ENCODE peak calls at places on chromosomes 3 and 15, in seven cellular contexts. O is upper lobe of right lung, E is esophagus muscularis mucosa, B is uterus, L is astrocyte of the spinal cord, C is stomach, K is fibroblast of lung. A is an unnamed sample.

GRCh38 chr3:56754753-56755365 is 46.9 kb downstream of the ARHGEF3 start:
- DNase-seq in C (no peak), E (no peak), L (no peak), K (no peak), O (peak), B (no peak), A (no peak)

GRCh38 chr15:62742409-62743171 is 300.0 kb upstream of the TPM1 start:
- DNase-seq in L (peak), O (no peak), K (peak), B (peak), E (peak), C (peak), A (peak)

GRCh38 chr3:27575509-27575908 is 91.3 kb upstream of the SLC4A7 start:
- DNase-seq in E (no peak), O (no peak), K (no peak), L (no peak), C (no peak), B (no peak), A (no peak)

GRCh38 chr3:149581248-149581647 is 76.6 kb downstream of the WWTR1 start:
- DNase-seq in B (no peak), E (no peak), C (no peak), K (peak), O (no peak), L (peak), A (no peak)

GRCh38 chr3:32757618-32758374 is 60.0 kb upstream of the TRIM71 start:
- DNase-seq in L (no peak), K (no peak), C (no peak), B (no peak), E (no peak), O (no peak), A (no peak)

GRCh38 chr15:71660501-71660900 is 149.9 kb upstream of the NR2E3 start:
- DNase-seq in B (no peak), E (peak), C (no peak), K (no peak), L (no peak), O (no peak), A (no peak)

GRCh38 chr3:11224870-11225251 is 47.3 kb upstream of the ATG7 start:
- DNase-seq in L (no peak), C (no peak), O (no peak), E (no peak), K (no peak), B (no peak), A (no peak)

GRCh38 chr3:23966308-23966707 is 21.2 kb downstream of the NR1D2 start:
- DNase-seq in E (no peak), K (peak), B (no peak), O (no peak), L (peak), C (no peak), A (peak)

GRCh38 chr3:15325228-15325627 is 7.2 kb downstream of the SH3BP5 start:
- DNase-seq in C (no peak), L (peak), O (no peak), K (peak), B (peak), E (no peak), A (no peak)

GRCh38 chr3:17195856-17196604 is 311.3 kb downstream of the PLCL2 start:
- DNase-seq in K (peak), B (no peak), L (peak), O (no peak), E (no peak), C (no peak), A (peak)
- TF ChIP-seq CTCF in K (peak), B (no peak), L (peak), O (peak), E (no peak), C (no peak), A (no peak)

GRCh38 chr3:165343185-165343584 is 147.0 kb upstream of the SLITRK3 start:
- DNase-seq in E (no peak), B (no peak), K (no peak), C (no peak), O (no peak), L (no peak), A (no peak)

DNA sequence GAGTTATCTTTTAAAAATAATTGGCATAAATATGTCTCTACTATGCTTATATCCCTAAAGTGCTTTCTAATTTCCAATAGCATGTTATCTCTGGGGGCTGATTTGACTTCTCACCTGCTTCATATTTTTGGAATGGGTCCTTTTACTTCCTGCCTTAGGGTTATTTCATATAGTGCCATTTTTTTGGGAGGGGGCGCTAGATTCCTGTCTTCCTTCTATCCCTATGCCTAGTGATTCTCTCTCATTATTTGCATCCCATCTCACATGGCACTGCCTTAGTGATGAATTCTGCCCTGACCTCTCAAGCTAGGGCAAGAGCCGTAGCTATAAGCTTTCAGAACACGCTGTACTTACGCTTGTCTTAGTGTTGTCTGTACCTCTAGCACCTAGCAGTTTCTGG is 150.3 kb upstream of the SLITRK3 start:
- DNase-seq in B (no peak), E (no peak), L (no peak), O (no peak), C (no peak), K (no peak), A (no peak)
- TF ChIP-seq CTCF in B (no peak), E (no peak), L (no peak), O (no peak), C (no peak), K (no peak), A (no peak)

DNA sequence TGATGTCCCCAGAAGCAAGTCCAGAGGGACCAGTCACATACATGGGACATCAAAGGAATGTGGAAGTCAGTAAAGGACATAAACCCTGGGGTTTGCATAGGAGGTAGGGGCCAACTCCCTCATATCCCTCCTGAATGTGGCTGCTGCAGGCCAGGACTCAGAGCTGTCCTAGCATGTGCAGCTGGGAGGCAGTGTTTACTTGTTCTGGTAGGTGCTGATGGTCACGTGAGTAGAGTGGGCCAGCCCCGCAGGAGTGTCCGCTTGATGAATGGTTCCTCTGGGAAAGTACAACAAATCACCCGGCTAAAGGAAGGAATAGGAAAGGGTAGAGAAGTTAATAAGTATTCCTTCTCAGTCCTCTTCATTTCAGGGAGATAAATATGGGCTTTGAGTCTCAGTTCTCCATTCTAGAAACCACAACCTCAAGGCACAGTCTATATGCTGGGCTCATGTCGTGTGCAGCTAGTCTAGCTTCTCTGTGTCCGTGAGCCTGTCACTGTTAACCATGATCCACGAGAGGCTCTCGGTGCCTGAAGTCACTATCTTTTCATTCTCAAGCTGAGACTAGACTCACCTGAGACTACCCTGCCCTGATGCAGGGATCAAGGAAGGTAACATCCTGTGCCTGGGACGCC is 17.9 kb downstream of the RIOX2 start:
- DNase-seq in C (no peak), K (no peak), E (no peak), L (no peak), O (no peak), B (no peak), A (no peak)
- TF ChIP-seq CTCF in C (no peak), K (no peak), E (no peak), L (no peak), O (no peak), B (no peak), A (no peak)

GRCh38 chr15:90817117-90818057 is 51.0 kb upstream of the FURIN start:
- DNase-seq in E (no peak), O (no peak), K (no peak), B (no peak), L (no peak), C (peak), A (no peak)

GRCh38 chr15:90818251-90819210 is 49.9 kb upstream of the FURIN start:
- DNase-seq in E (no peak), C (peak), B (no peak), O (peak), L (no peak), K (no peak), A (no peak)

GRCh38 chr15:90819850-90820249 is 48.5 kb upstream of the FURIN start:
- DNase-seq in L (no peak), B (no peak), K (no peak), C (no peak), E (no peak), O (no peak), A (no peak)

GRCh38 chr15:90820481-90820880 is 47.9 kb upstream of the FURIN start:
- DNase-seq in K (no peak), L (no peak), E (no peak), B (no peak), O (no peak), C (no peak), A (no peak)

DNA sequence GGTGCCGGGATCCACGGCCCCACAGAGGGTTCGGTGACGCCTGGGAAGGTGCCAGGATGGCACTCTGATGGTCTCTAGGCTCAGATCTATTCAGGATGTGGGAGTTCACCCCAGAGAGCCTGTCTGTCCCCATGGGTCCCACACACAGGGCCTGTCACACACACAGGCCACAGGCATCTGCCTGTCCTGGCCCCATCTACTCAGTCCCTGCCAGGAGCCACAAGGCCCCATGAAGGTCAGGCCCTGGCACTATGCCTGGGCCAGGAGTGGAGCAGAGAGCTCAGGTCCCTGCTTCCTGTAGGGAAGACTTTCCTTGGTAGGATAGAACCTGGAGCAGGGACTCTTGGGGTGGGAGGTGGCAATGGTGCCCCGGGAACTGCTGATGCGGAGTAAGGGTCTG is 49.0 kb upstream of the FURIN start:
- DNase-seq in L (no peak), O (no peak), E (no peak), C (peak), K (no peak), B (no peak), A (no peak)
- TF ChIP-seq CTCF in L (no peak), O (no peak), E (no peak), C (no peak), K (no peak), B (no peak), A (no peak)

DNA sequence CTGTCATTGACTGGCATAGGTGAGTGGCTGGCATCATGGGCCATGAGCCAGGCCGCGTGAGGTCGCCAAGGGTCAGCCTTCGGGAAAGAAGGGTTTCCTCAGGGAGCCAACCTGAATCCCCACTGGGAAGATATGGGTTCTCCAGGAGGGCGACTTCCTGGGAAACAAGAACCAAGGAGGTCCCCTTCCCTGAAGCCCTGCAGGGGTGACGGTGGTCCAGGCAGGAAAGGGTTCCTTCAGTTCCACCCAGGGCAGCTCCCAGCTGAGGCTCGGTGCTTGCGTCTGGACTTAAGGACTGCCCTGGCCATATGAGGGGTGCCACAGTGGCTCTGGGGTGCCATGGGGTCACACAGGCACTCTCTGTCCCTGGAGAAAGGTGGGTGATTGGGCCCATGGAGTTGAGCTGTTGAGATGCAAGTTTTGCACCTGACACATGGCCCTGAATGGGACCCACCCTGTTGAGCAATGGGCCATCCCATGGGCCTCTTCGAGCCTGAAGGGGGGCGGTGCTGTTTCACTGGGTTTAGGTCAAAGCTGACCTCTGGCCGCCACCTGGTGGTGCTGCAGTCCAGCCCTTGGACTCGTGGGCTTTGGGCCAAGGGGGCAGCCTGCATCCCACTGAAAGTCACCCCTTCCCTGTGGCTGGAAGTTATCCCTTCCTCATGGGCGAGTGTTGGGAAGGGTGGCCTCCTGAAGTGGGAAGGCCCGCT is 228.1 kb downstream of the SNRPN start:
- DNase-seq in C (no peak), E (no peak), O (peak), K (no peak), L (no peak), B (no peak), A (no peak)
- TF ChIP-seq CTCF in C (no peak), E (no peak), O (no peak), K (no peak), L (no peak), B (no peak), A (no peak)

GRCh38 chr3:150740733-150741496 is 22.1 kb downstream of the SIAH2 start:
- DNase-seq in B (no peak), E (no peak), C (no peak), L (no peak), O (no peak), K (no peak), A (no peak)
- TF ChIP-seq CTCF in B (no peak), E (no peak), C (no peak), L (no peak), O (no peak), K (no peak), A (no peak)

DNA sequence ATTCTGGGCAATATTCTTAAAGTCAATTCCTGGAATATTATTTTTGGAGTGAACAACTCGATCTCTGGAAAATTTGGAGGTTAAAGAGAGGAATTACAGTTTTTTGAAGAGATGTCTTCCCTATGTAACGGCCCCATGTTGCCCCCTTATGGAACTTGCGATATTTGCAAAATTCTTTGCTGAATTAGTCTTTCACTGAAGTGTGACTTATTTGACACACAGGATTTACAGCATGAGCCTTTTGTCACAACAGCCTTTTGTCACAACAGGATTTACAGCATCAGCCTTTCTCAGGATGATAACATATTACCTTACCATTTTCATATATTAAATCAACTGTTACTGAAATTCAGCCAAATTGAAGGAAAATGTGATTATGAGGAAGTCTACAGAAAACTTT is 37.8 kb upstream of the SPTSSB start:
- DNase-seq in O (no peak), K (peak), B (no peak), L (peak), E (no peak), C (no peak), A (peak)
- TF ChIP-seq CTCF in O (peak), K (peak), B (peak), L (peak), E (no peak), C (no peak), A (peak)

GRCh38 chr15:27238209-27238608 is 267.2 kb downstream of the GABRG3 start:
- DNase-seq in O (no peak), C (no peak), K (no peak), B (no peak), E (no peak), L (no peak), A (no peak)
- TF ChIP-seq CTCF in O (no peak), C (no peak), K (no peak), B (no peak), E (no peak), L (no peak), A (no peak)

GRCh38 chr3:188526057-188526456 is 372.1 kb downstream of the LPP start:
- DNase-seq in B (no peak), C (no peak), L (no peak), E (no peak), K (no peak), O (peak), A (peak)
- TF ChIP-seq CTCF in B (no peak), C (no peak), L (no peak), E (peak), K (no peak), O (no peak), A (no peak)